ENCODE peak calls at places on chromosomes 7 and 10, in seven cellular contexts. One of them, this sample, is unnamed.
A peak's percentile ranks its signal among the peaks of the same experiment; 100 is the strongest.

GRCh38 chr10:19817251-19818046 is 1.2 kb downstream of the PLXDC2 start:
- DNase-seq in mesenchymal stem cell: peak; percentile 63
- DNase-seq in H1: peak; percentile 13
- DNase-seq in IMR-90: no peak
- DNase-seq in mesendoderm: peak; percentile 81
- DNase-seq in trophoblast cell: no peak
- DNase-seq in H9: peak; percentile 73
- DNase-seq in this sample: peak; percentile 39

GRCh38 chr10:62632071-62632809 is 172.3 kb upstream of the ADO start:
- DNase-seq in mesenchymal stem cell: no peak
- DNase-seq in H1: no peak
- DNase-seq in IMR-90: no peak
- DNase-seq in trophoblast cell: peak; percentile 19
- DNase-seq in H9: no peak
- DNase-seq in mesendoderm: no peak
- DNase-seq in this sample: no peak

GRCh38 chr10:3425713-3426112 is 253.1 kb upstream of the PITRM1 start:
- DNase-seq in mesendoderm: no peak
- DNase-seq in H1: no peak
- DNase-seq in mesenchymal stem cell: no peak
- DNase-seq in IMR-90: no peak
- DNase-seq in trophoblast cell: no peak
- DNase-seq in H9: no peak
- DNase-seq in this sample: no peak

GRCh38 chr10:103481974-103482531 is 3.0 kb upstream of the CALHM3 start:
- DNase-seq in mesenchymal stem cell: peak; percentile 74
- DNase-seq in trophoblast cell: peak; percentile 48
- DNase-seq in IMR-90: peak; percentile 69
- DNase-seq in H9: no peak
- DNase-seq in H1: no peak
- DNase-seq in mesendoderm: peak; percentile 71
- DNase-seq in this sample: no peak

GRCh38 chr7:92584953-92585352 is 5.2 kb downstream of the FAM133B start:
- DNase-seq in trophoblast cell: no peak
- DNase-seq in mesendoderm: peak; percentile 44
- DNase-seq in H1: no peak
- DNase-seq in mesenchymal stem cell: no peak
- DNase-seq in IMR-90: no peak
- DNase-seq in H9: no peak
- DNase-seq in this sample: no peak

GRCh38 chr7:85413718-85414117 is 226.9 kb upstream of the SEMA3D start:
- DNase-seq in IMR-90: no peak
- DNase-seq in mesenchymal stem cell: no peak
- DNase-seq in H1: no peak
- DNase-seq in H9: no peak
- DNase-seq in mesendoderm: no peak
- DNase-seq in trophoblast cell: no peak
- DNase-seq in this sample: no peak

GRCh38 chr7:102268635-102269034 is 18.0 kb upstream of the SH2B2 start:
- DNase-seq in H9: peak; percentile 19
- DNase-seq in IMR-90: no peak
- DNase-seq in trophoblast cell: no peak
- DNase-seq in H1: no peak
- DNase-seq in mesendoderm: no peak
- DNase-seq in mesenchymal stem cell: no peak
- DNase-seq in this sample: no peak

GRCh38 chr10:70575874-70576802 is 26.4 kb downstream of the PRF1 start:
- DNase-seq in mesendoderm: peak; percentile 26
- DNase-seq in H9: no peak
- DNase-seq in H1: no peak
- DNase-seq in trophoblast cell: no peak
- DNase-seq in mesenchymal stem cell: peak; percentile 34
- DNase-seq in IMR-90: no peak
- DNase-seq in this sample: no peak

GRCh38 chr10:113993489-113993932 is 50.2 kb upstream of the ADRB1 start:
- DNase-seq in H1: no peak
- DNase-seq in H9: no peak
- DNase-seq in trophoblast cell: no peak
- DNase-seq in mesenchymal stem cell: peak; percentile 9
- DNase-seq in IMR-90: no peak
- DNase-seq in mesendoderm: peak; percentile 40
- DNase-seq in this sample: no peak

DNA sequence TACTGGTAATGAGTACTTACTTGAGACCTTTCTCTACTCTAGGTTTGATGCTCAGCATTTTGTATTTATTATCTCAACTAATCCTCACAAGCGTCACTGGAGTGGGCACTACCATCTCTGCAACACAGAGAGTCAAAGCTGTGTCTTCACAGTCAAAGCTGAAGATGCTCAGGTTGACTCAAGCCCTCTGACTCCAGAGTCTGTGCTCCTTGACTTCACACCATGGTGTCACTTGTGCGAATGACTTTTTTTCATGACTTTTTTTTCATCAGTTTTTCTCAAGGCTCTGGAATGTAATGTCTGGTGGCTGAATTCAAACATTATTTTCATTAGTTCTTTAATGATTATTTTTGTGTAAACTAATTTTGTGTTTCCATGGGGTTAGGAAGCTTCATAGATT is 30.4 kb upstream of the TARP start:
- DNase-seq in mesendoderm: peak; percentile 30
- DNase-seq in H1: no peak
- DNase-seq in trophoblast cell: no peak
- DNase-seq in mesenchymal stem cell: no peak
- DNase-seq in H9: no peak
- DNase-seq in IMR-90: no peak
- DNase-seq in this sample: no peak
- H3K23ac ChIP-seq in mesendoderm: no peak overlapping the region
- H3K23ac ChIP-seq in H1: no peak overlapping the region
- H3K23ac ChIP-seq in trophoblast cell: no peak overlapping the region
- H3K23ac ChIP-seq in mesenchymal stem cell: no peak overlapping the region
- H3K23ac ChIP-seq in H9: no peak overlapping the region
- H3K23ac ChIP-seq in IMR-90: no peak overlapping the region
- H3K23ac ChIP-seq in this sample: no peak overlapping the region

GRCh38 chr7:64868469-64868868 is 34.6 kb upstream of the ZNF273 start:
- DNase-seq in H9: peak; percentile 5
- DNase-seq in trophoblast cell: no peak
- DNase-seq in H1: no peak
- DNase-seq in IMR-90: no peak
- DNase-seq in mesendoderm: no peak
- DNase-seq in mesenchymal stem cell: no peak
- DNase-seq in this sample: no peak
- H3K23ac ChIP-seq in H9: no peak overlapping the region
- H3K23ac ChIP-seq in trophoblast cell: no peak overlapping the region
- H3K23ac ChIP-seq in H1: no peak overlapping the region
- H3K23ac ChIP-seq in IMR-90: no peak overlapping the region
- H3K23ac ChIP-seq in mesendoderm: no peak overlapping the region
- H3K23ac ChIP-seq in mesenchymal stem cell: no peak overlapping the region
- H3K23ac ChIP-seq in this sample: no peak overlapping the region

GRCh38 chr7:154817224-154817896 is 185.6 kb downstream of the PAXIP1 start:
- DNase-seq in mesenchymal stem cell: no peak
- DNase-seq in H9: no peak
- DNase-seq in H1: no peak
- DNase-seq in mesendoderm: no peak
- DNase-seq in trophoblast cell: no peak
- DNase-seq in IMR-90: no peak
- DNase-seq in this sample: no peak
- H3K23ac ChIP-seq in mesenchymal stem cell: no peak overlapping the region
- H3K23ac ChIP-seq in H9: no peak overlapping the region
- H3K23ac ChIP-seq in H1: no peak overlapping the region
- H3K23ac ChIP-seq in mesendoderm: no peak overlapping the region
- H3K23ac ChIP-seq in trophoblast cell: no peak overlapping the region
- H3K23ac ChIP-seq in IMR-90: no peak overlapping the region
- H3K23ac ChIP-seq in this sample: no peak overlapping the region

GRCh38 chr7:157433628-157434027 is 96.8 kb downstream of the DNAJB6 start:
- DNase-seq in trophoblast cell: no peak
- DNase-seq in H1: no peak
- DNase-seq in mesenchymal stem cell: no peak
- DNase-seq in H9: no peak
- DNase-seq in IMR-90: no peak
- DNase-seq in mesendoderm: no peak
- DNase-seq in this sample: no peak
- H3K23ac ChIP-seq in trophoblast cell: peak overlapping the region; percentile 8
- H3K23ac ChIP-seq in H1: no peak overlapping the region
- H3K23ac ChIP-seq in mesenchymal stem cell: no peak overlapping the region
- H3K23ac ChIP-seq in H9: no peak overlapping the region
- H3K23ac ChIP-seq in IMR-90: no peak overlapping the region
- H3K23ac ChIP-seq in mesendoderm: no peak overlapping the region
- H3K23ac ChIP-seq in this sample: peak overlapping the region; percentile 98

DNA sequence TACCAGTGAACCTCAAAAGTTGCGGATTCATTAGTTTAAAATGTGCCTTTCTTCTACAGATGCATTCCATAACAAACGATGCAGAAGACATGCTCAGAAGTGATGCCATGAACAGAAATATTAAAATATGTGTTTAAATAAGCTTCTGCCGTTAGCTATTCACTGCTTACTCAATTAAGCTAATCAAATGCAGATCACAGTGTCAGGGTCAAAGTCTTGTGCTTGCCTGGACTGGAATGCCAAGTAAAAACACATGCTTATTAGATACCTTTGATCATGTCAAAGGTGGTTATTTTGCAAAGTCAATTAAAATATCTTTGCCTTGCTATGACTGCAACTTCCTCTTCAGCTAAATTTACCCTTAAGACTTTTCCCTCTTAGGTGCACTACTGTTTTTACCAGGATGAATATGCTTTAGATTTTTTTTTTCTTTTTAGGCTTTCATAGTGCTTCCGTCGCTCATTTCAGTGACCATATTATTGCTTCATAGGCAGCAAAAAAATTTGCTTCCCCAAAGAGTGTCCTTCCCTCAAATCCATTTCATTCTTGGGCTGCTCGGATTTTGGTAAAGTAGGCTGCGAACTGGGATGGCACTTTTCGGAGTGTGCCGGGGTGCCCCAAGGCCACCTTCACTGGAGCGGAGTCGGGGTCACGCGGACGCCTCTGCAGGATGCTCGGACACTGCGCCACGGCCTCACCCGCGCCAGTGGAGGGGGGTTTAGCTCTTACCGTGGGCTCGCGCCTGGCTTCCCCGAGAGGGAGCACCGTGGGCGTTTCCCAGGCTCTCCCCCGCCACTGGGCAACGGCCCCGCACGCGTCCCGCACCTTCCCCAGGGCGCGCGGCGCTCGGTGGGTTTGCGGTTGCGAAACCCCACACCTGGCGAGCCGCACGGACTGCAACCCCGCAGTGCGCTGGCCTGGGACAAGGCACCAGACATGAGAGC is 743 bp downstream of the ASB13 start:
- DNase-seq in mesendoderm: no peak
- DNase-seq in H9: no peak
- DNase-seq in IMR-90: no peak
- DNase-seq in H1: no peak
- DNase-seq in trophoblast cell: no peak
- DNase-seq in mesenchymal stem cell: peak; percentile 30
- DNase-seq in this sample: no peak
- H3K23ac ChIP-seq in mesendoderm: peak overlapping the region; percentile 80
- H3K23ac ChIP-seq in H9: no peak overlapping the region
- H3K23ac ChIP-seq in IMR-90: peak overlapping the region; percentile 31
- H3K23ac ChIP-seq in H1: no peak overlapping the region
- H3K23ac ChIP-seq in trophoblast cell: no peak overlapping the region
- H3K23ac ChIP-seq in mesenchymal stem cell: no peak overlapping the region
- H3K23ac ChIP-seq in this sample: peak overlapping the region; percentile 76

GRCh38 chr10:130578532-130579289 is 442.5 kb downstream of the GLRX3 start:
- DNase-seq in H1: no peak
- DNase-seq in trophoblast cell: no peak
- DNase-seq in H9: no peak
- DNase-seq in mesenchymal stem cell: no peak
- DNase-seq in IMR-90: no peak
- DNase-seq in mesendoderm: no peak
- DNase-seq in this sample: no peak
- H3K23ac ChIP-seq in H1: no peak overlapping the region
- H3K23ac ChIP-seq in trophoblast cell: no peak overlapping the region
- H3K23ac ChIP-seq in H9: no peak overlapping the region
- H3K23ac ChIP-seq in mesenchymal stem cell: no peak overlapping the region
- H3K23ac ChIP-seq in IMR-90: no peak overlapping the region
- H3K23ac ChIP-seq in mesendoderm: no peak overlapping the region
- H3K23ac ChIP-seq in this sample: no peak overlapping the region

GRCh38 chr7:2635810-2636701 is 4.3 kb downstream of the TTYH3 start:
- DNase-seq in H1: no peak
- DNase-seq in trophoblast cell: no peak
- DNase-seq in H9: no peak
- DNase-seq in mesendoderm: no peak
- DNase-seq in mesenchymal stem cell: peak; percentile 57
- DNase-seq in IMR-90: no peak
- DNase-seq in this sample: no peak
- H3K23ac ChIP-seq in H1: no peak overlapping the region
- H3K23ac ChIP-seq in trophoblast cell: no peak overlapping the region
- H3K23ac ChIP-seq in H9: no peak overlapping the region
- H3K23ac ChIP-seq in mesendoderm: no peak overlapping the region
- H3K23ac ChIP-seq in mesenchymal stem cell: no peak overlapping the region
- H3K23ac ChIP-seq in IMR-90: peak overlapping the region; percentile 35
- H3K23ac ChIP-seq in this sample: peak overlapping the region; percentile 69

This sample was measured in neuronal stem cell.